ENCODE peak calls at places on chromosome 14, in ten cellular contexts. R is fibroblast of lung; A is cardiac muscle cell; L is Peyer's patch; C is lower lobe of right lung; I is left ventricle myocardium inferior; M is right lobe of liver; E is aorta; H is CD4-positive, CD25-positive, alpha-beta regulatory T cell; X is GM23248. Q is an unnamed sample.

GRCh38 chr14:94489336-94489735 is 13.3 kb upstream of the SERPINA9 start:
- DNase-seq in M (no peak), R (no peak), E (no peak), C (no peak), H (no peak), X (no peak), L (no peak), A (no peak), I (no peak), Q (no peak)

GRCh38 chr14:26963696-26964095 is 365.9 kb upstream of the NOVA1 start:
- DNase-seq in I (no peak), R (peak; percentile 23), C (no peak), X (no peak), E (no peak), A (peak; percentile 60), H (no peak), M (no peak), L (no peak), Q (peak; percentile 92)

GRCh38 chr14:22622220-22622619 is 21.9 kb downstream of the OR6J1 start:
- DNase-seq in H (no peak), E (no peak), L (no peak), X (peak; percentile 35), M (no peak), R (peak; percentile 74), I (no peak), A (no peak), C (no peak), Q (no peak)

GRCh38 chr14:73725116-73726024 is 11.2 kb upstream of the PNMA1 start:
- DNase-seq in X (peak; percentile 68), L (no peak), H (no peak), I (no peak), R (peak; percentile 26), A (peak; percentile 65), M (no peak), E (no peak), C (no peak), Q (peak; percentile 86)

GRCh38 chr14:99576304-99576703 is 27.7 kb downstream of the CCDC85C start:
- DNase-seq in X (peak; percentile 21), E (no peak), R (no peak), L (no peak), M (no peak), C (no peak), I (no peak), H (no peak), A (no peak), Q (no peak)

GRCh38 chr14:51776102-51776894 is 84.1 kb upstream of the GNG2 start:
- DNase-seq in E (no peak), I (peak; percentile 25), C (no peak), H (peak; percentile 10), X (peak; percentile 80), R (peak; percentile 81), A (peak; percentile 86), M (no peak), L (no peak), Q (no peak)

GRCh38 chr14:61498303-61498702 is 176.9 kb downstream of the PRKCH start:
- DNase-seq in E (no peak), X (no peak), A (peak; percentile 71), C (no peak), M (no peak), L (no peak), I (no peak), H (no peak), R (no peak), Q (no peak)

GRCh38 chr14:32998433-32998832 is 59.8 kb downstream of the NPAS3 start:
- DNase-seq in H (no peak), E (no peak), C (no peak), R (peak; percentile 36), A (peak; percentile 29), X (peak; percentile 54), I (no peak), L (no peak), M (no peak), Q (no peak)

GRCh38 chr14:24439830-24440605 is 2.6 kb downstream of the SDR39U1 start:
- DNase-seq in H (no peak), X (no peak), A (no peak), E (no peak), C (no peak), M (no peak), L (no peak), R (no peak), I (no peak), Q (no peak)

GRCh38 chr14:73610692-73611091 is 1.6 kb upstream of the ACOT6 start:
- DNase-seq in X (peak; percentile 6), L (no peak), A (peak; percentile 65), M (peak; percentile 59), H (no peak), I (no peak), C (no peak), R (peak; percentile 9), E (no peak), Q (no peak)

GRCh38 chr14:49615776-49616175 is 4.7 kb downstream of the RPL36AL start:
- DNase-seq in C (no peak), A (peak; percentile 69), X (no peak), R (no peak), E (no peak), L (no peak), M (no peak), H (no peak), I (no peak), Q (no peak)

GRCh38 chr14:87944987-87945604 is 47.9 kb downstream of the GALC start:
- DNase-seq in A (peak; percentile 73), I (no peak), H (peak; percentile 50), X (peak; percentile 48), R (peak; percentile 73), E (no peak), L (no peak), M (no peak), C (no peak), Q (no peak)

GRCh38 chr14:68945585-68946289 is 33.4 kb downstream of the ACTN1 start:
- DNase-seq in L (no peak), C (no peak), I (peak; percentile 12), E (no peak), X (no peak), A (no peak), M (peak; percentile 80), H (no peak), R (no peak), Q (no peak)
- H3K4me1 ChIP-seq in L (no peaks in the 10 kb centered on the region), C (peaks cover 87% of the 10 kb centered on the region), I (peaks cover 100% of the 10 kb centered on the region), E (no peaks in the 10 kb centered on the region), X (peaks cover 76% of the 10 kb centered on the region), A (peaks cover 48% of the 10 kb centered on the region), M (no peaks in the 10 kb centered on the region), H (peaks cover 24% of the 10 kb centered on the region), R (peaks cover 59% of the 10 kb centered on the region), Q (peaks cover 97% of the 10 kb centered on the region)

GRCh38 chr14:66099931-66100330 is 386.2 kb upstream of the CCDC196 start:
- DNase-seq in M (no peak), E (no peak), R (no peak), A (no peak), L (no peak), C (no peak), I (no peak), H (no peak), X (no peak), Q (no peak)
- H3K4me1 ChIP-seq in M (no peaks in the 10 kb centered on the region), E (no peaks in the 10 kb centered on the region), R (no peaks in the 10 kb centered on the region), A (peaks cover 11% of the 10 kb centered on the region), L (no peaks in the 10 kb centered on the region), C (no peaks in the 10 kb centered on the region), I (no peaks in the 10 kb centered on the region), H (no peaks in the 10 kb centered on the region), X (no peaks in the 10 kb centered on the region), Q (no peaks in the 10 kb centered on the region)

DNA sequence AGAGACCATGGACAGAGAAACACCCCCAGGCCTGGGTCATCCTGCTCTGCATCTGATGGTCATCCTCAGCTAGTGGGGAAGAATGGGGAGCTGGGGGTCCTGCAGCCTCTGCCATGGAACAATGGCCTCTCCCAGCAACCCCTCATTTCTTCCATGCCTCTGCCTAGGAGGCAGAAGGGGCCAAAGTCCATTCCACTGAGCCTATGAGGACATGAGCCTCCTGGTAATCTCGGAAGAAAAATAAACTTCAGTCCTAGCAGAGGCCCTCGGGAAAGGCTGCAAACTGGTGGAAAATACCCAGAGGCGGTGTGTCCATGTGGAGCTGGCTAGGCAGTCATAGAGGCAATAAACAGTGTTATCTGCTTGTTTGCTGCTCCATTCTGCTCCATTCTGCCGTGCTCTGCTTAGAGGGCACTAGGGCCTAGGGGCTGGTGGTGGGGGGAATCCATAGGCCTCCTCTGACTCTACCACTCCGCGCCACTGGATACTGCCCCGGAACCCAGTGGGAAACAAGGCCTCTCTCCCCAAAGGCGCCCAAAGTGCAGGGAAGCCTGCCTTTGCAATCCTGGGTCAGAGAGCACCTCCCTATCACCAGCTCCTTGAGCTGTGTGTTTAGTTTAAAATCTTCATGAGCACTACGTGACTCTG is 4.5 kb downstream of the PGF start:
- DNase-seq in L (no peak), I (no peak), E (peak; percentile 35), H (no peak), X (no peak), R (no peak), C (no peak), M (no peak), A (no peak), Q (no peak)
- H3K4me1 ChIP-seq in L (peaks cover 14% of the 10 kb centered on the region), I (peaks cover 80% of the 10 kb centered on the region), E (no peaks in the 10 kb centered on the region), H (peaks cover 17% of the 10 kb centered on the region), X (no peaks in the 10 kb centered on the region), R (peaks cover 3% of the 10 kb centered on the region), C (peaks cover 26% of the 10 kb centered on the region), M (no peaks in the 10 kb centered on the region), A (peaks cover 29% of the 10 kb centered on the region), Q (peaks cover 32% of the 10 kb centered on the region)

GRCh38 chr14:77043984-77044485 is 15.5 kb upstream of the IRF2BPL start:
- DNase-seq in A (no peak), R (peak; percentile 20), L (no peak), H (no peak), I (no peak), E (peak; percentile 30), M (no peak), C (no peak), X (peak; percentile 31), Q (no peak)
- H3K4me1 ChIP-seq in A (peaks cover 72% of the 10 kb centered on the region), R (peaks cover 52% of the 10 kb centered on the region), L (peaks cover 33% of the 10 kb centered on the region), H (peaks cover 53% of the 10 kb centered on the region), I (peaks cover 76% of the 10 kb centered on the region), E (peaks cover 10% of the 10 kb centered on the region), M (peaks cover 2% of the 10 kb centered on the region), C (peaks cover 78% of the 10 kb centered on the region), X (peaks cover 67% of the 10 kb centered on the region), Q (peaks cover 77% of the 10 kb centered on the region)